ENCODE peak calls at places on chromosomes 1 and 21, in five cellular contexts. P, V, M, O and R are unnamed samples.

GRCh38 chr1:173297798-173298391 is 90.8 kb upstream of the TNFSF4 start:
- DNase-seq in O (peak; percentile 92), P (no peak), M (no peak), V (no peak), R (no peak)

GRCh38 chr1:201025571-201026002 is 2.1 kb upstream of the KIF21B start:
- DNase-seq in O (no peak), P (peak; percentile 79), V (no peak), M (no peak), R (peak; percentile 69)

GRCh38 chr1:160672789-160673695 is 26.2 kb upstream of the SLAMF1 start:
- DNase-seq in O (no peak), P (no peak), M (no peak), V (no peak), R (no peak)

GRCh38 chr1:220962031-220962751 is 82.9 kb downstream of the HLX start:
- DNase-seq in O (no peak), V (no peak), M (peak; percentile 35), P (peak; percentile 98), R (no peak)

GRCh38 chr1:77036560-77036959 is 169.3 kb downstream of the ST6GALNAC5 start:
- DNase-seq in V (no peak), O (no peak), M (no peak), P (peak; percentile 56), R (peak; percentile 35)

GRCh38 chr1:156356875-156357534 is 12.0 kb upstream of the RHBG start:
- DNase-seq in V (no peak), M (peak; percentile 73), P (no peak), O (no peak), R (peak; percentile 74)

GRCh38 chr21:16870116-16870515 is 642.7 kb upstream of the CXADR start:
- DNase-seq in P (peak; percentile 5), V (no peak), M (no peak), O (no peak), R (no peak)

GRCh38 chr1:204080163-204080903 is 7.4 kb downstream of the SOX13 start:
- DNase-seq in V (peak; percentile 47), O (no peak), M (peak; percentile 76), P (peak; percentile 72), R (peak; percentile 60)

GRCh38 chr21:43332461-43332860 is 94.5 kb downstream of the SIK1 start:
- DNase-seq in V (no peak), O (no peak), M (no peak), P (no peak), R (no peak)
- TF ChIP-seq SMC3 in V (no peak), O (no peak), M (no peak), P (no peak), R (no peak)

GRCh38 chr1:5645929-5646328 is 346.3 kb downstream of the NPHP4 start:
- DNase-seq in P (no peak), O (no peak), M (no peak), V (no peak), R (no peak)

GRCh38 chr1:5649166-5649551 is 343.1 kb downstream of the NPHP4 start:
- DNase-seq in O (no peak), P (no peak), M (no peak), V (no peak), R (no peak)

GRCh38 chr1:5648410-5649165 is 343.6 kb downstream of the NPHP4 start:
- DNase-seq in M (peak; percentile 52), O (no peak), V (no peak), P (no peak), R (no peak)

GRCh38 chr1:5646486-5646885 is 345.7 kb downstream of the NPHP4 start:
- DNase-seq in O (no peak), V (no peak), M (peak; percentile 11), P (no peak), R (no peak)

GRCh38 chr1:5647226-5647625 is 345.0 kb downstream of the NPHP4 start:
- DNase-seq in O (no peak), V (no peak), P (no peak), M (no peak), R (no peak)
- H3K27me3 ChIP-seq in O (no peaks in the 10 kb centered on the region), V (no peaks in the 10 kb centered on the region), P (no peaks in the 10 kb centered on the region), M (peaks cover 61% of the 10 kb centered on the region), R (peaks cover 74% of the 10 kb centered on the region)

GRCh38 chr1:244735404-244735803 is 82.5 kb downstream of the DESI2 start:
- DNase-seq in O (peak; percentile 7), P (peak; percentile 20), V (no peak), M (no peak), R (no peak)
- TF ChIP-seq SMC3 in O (no peak), P (no peak), V (no peak), M (no peak), R (no peak)

GRCh38 chr1:197922070-197922390 is 4.9 kb downstream of the LHX9 start:
- DNase-seq in V (peak; percentile 8), O (no peak), P (no peak), M (no peak), R (no peak)

GRCh38 chr1:197921235-197922069 is 4.3 kb downstream of the LHX9 start:
- DNase-seq in V (no peak), P (no peak), O (no peak), M (no peak), R (no peak)

GRCh38 chr1:197923013-197923412 is 5.8 kb downstream of the LHX9 start:
- DNase-seq in P (no peak), O (no peak), V (peak; percentile 11), M (no peak), R (no peak)

GRCh38 chr1:197927908-197928665 is 10.9 kb downstream of the LHX9 start:
- DNase-seq in P (no peak), V (no peak), M (no peak), O (no peak), R (no peak)

GRCh38 chr1:197924516-197925123 is 7.4 kb downstream of the LHX9 start:
- DNase-seq in P (peak; percentile 61), M (peak; percentile 53), V (peak; percentile 74), O (no peak), R (peak; percentile 61)
- H3K27me3 ChIP-seq in P (peaks cover 55% of the 10 kb centered on the region), M (peaks cover 5% of the 10 kb centered on the region), V (no peaks in the 10 kb centered on the region), O (peaks cover 4% of the 10 kb centered on the region), R (peaks cover 26% of the 10 kb centered on the region)

DNA sequence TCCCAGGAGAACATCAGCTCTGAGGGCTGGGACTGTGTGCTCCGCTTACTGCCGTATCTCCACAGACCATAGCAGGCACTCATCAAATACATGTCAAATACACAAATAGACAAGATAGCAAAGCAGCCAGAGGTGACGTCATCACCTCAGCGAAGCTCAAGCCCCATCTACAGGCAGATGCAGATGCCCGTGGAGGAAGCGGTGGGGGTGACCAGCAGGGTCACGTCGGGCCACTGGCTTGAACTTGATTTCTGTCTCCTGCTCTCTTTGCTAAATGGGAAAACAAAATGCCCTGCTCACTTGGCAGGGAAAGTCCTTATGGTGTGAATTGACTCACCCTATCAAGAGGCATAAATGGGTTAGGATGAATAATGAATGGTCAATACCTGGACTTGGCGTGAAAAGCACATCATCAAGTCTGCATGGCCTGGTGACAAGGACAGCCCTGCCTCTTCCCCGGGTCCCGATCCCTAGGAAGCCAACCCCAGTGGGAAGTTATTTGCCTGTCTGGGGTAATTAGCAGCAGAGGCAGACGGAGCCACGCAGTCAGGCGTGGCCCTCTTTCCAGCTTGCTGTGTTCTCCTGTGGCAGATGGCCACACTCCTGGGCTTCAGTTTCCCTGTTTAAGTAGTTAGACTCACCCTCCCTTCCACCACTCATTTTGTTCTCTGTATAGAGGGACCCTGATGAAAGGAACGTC is 536.0 kb downstream of the NPHP4 start:
- DNase-seq in V (peak; percentile 74), M (no peak), P (no peak), O (no peak), R (peak; percentile 32)
- TF ChIP-seq SMC3 in V (no peak), M (no peak), P (no peak), O (no peak), R (no peak)

DNA sequence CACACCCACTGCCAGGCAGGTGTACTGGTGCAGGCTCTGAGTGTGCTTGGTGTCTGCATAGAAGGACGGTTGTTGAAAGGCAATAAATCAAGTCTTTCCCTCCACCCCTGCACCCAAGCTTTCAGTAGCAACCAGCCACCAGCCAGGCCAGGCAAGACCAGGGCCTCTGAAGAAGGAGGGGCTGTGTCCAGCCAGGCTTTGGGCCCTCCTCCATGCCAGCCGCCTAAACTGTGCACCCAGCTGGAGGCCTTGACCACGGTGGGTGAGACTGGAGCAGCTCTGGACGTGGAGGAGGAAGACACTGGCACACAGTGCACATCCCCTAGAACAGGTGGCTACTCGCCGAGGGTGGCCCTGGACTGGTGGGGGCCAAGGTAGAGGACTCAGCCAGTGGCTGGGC is 4.9 kb downstream of the OLIG2 start:
- DNase-seq in P (no peak), M (no peak), V (no peak), O (no peak), R (no peak)
- H3K27me3 ChIP-seq in P (peaks cover 91% of the 10 kb centered on the region), M (peaks cover 88% of the 10 kb centered on the region), V (peaks cover 87% of the 10 kb centered on the region), O (peaks cover 22% of the 10 kb centered on the region), R (peaks cover 42% of the 10 kb centered on the region)

DNA sequence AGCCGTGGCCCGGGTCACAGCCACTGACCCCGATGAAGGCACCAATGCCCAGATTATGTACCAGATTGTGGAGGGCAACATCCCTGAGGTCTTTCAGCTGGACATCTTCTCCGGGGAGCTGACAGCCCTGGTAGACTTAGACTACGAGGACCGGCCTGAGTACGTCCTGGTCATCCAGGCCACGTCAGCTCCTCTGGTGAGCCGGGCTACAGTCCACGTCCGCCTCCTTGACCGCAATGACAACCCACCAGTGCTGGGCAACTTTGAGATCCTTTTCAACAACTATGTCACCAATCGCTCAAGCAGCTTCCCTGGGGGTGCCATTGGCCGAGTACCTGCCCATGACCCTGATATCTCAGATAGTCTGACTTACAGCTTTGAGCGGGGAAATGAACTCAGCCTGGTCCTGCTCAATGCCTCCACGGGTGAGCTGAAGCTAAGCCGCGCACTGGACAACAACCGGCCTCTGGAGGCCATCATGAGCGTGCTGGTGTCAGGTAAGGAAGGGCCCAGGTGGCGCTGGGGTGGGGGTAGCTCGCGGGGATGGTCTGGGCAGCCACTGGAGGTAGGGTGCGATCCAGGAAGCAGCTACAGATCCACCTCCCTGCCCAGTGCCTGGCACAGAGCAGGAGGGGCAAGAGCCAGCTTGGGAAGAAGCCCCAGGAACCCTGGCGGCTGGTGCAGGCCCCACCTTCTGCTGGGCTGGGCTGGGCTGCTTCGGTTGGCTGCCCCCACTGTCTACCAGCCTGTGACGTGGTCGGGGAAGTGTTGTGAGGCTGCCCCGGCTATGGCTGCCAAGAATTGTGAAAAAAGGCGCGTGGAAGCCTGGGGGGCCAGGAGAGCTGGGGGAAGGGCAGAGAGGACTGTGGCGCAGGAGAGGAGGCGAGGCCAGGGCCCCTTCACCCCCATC is 3.8 kb downstream of the CELSR2 start:
- DNase-seq in O (no peak), M (no peak), P (no peak), V (peak; percentile 89), R (no peak)
- TF ChIP-seq SMC3 in O (no peak), M (no peak), P (no peak), V (no peak), R (no peak)

DNA sequence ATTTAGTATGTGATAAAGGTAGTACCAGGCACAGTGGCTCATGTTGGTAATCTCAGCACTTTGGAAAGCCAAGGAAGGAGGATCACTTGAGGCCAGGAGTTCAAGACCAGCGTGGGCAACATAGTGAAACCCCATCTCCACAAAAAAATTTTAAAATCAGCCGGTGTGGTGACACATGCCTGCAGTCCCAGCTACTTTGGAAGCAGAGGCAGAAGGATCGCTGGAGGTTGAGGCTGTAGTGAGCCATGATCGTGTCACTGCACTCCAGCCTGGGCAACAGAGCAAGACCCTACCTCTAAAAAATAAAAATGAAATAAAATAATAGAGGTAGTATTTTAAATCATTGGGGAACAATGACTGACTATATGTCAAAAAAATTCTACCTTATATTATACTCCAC is 17.2 kb downstream of the SASS6 start:
- DNase-seq in O (no peak), P (no peak), M (no peak), V (no peak), R (no peak)
- H3K27me3 ChIP-seq in O (no peaks in the 10 kb centered on the region), P (no peaks in the 10 kb centered on the region), M (no peaks in the 10 kb centered on the region), V (no peaks in the 10 kb centered on the region), R (no peaks in the 10 kb centered on the region)

DNA sequence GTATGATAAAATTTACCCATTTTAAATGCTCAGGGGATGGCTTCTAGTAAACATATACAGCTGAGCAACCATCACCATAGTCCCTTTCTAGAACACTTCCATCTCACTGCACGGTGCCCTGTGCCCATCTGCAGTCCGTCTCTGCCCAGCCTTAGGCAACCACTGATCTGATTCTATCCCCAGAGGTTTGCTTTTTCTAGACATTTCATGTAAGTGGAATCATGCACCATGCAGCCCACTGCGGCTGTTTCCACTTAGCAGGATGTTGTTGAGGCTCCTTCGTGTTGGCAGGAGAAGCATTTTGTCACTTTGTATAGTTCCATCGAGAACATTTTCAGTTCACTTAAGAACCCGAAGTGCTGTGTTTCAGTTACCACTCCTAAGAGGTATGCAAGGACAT is 27.8 kb upstream of the VAMP3 start:
- DNase-seq in M (no peak), P (no peak), O (no peak), V (peak; percentile 58), R (no peak)
- TF ChIP-seq SMC3 in M (no peak), P (no peak), O (no peak), V (no peak), R (no peak)